ENCODE peak calls at places on chromosomes 3 and 15, in eight cellular contexts. Z, I, X, Y, U, N, O and F are unnamed samples.

GRCh38 chr3:126959921-126960603 is 22.9 kb upstream of the PLXNA1 start:
- DNase-seq in Z (no peak), I (peak), X (peak), Y (no peak), U (no peak), N (no peak), O (no peak), F (peak)

GRCh38 chr15:33442449-33442848 is 131.7 kb downstream of the RYR3 start:
- DNase-seq in Z (no peak), I (no peak), X (no peak), Y (no peak), U (no peak), N (no peak), O (no peak), F (no peak)

GRCh38 chr3:142645236-142645793 is 49.1 kb downstream of the PLS1 start:
- DNase-seq in Z (no peak), I (no peak), X (peak), Y (no peak), U (no peak), N (no peak), O (no peak), F (no peak)

GRCh38 chr3:52265387-52265786 is 13.1 kb downstream of the WDR82 start:
- DNase-seq in Z (no peak), I (no peak), X (no peak), Y (no peak), U (no peak), N (no peak), O (no peak), F (no peak)

GRCh38 chr3:153354641-153355040 is 192.6 kb downstream of the RAP2B start:
- DNase-seq in Z (no peak), I (no peak), X (no peak), Y (no peak), U (no peak), N (no peak), O (no peak), F (no peak)

GRCh38 chr3:89145995-89146394 is 38.6 kb downstream of the EPHA3 start:
- DNase-seq in Z (no peak), I (peak), X (peak), Y (no peak), U (no peak), N (no peak), O (no peak), F (no peak)

GRCh38 chr3:182424006-182424405 is 369.3 kb upstream of the ATP11B start:
- DNase-seq in Z (no peak), I (no peak), X (no peak), Y (no peak), U (no peak), N (no peak), O (no peak), F (no peak)

GRCh38 chr3:99625237-99625622 is 13.2 kb upstream of the COL8A1 start:
- DNase-seq in Z (no peak), I (no peak), X (peak), Y (no peak), U (no peak), N (no peak), O (no peak), F (no peak)

GRCh38 chr3:121871434-121871833 is 22.8 kb upstream of the SLC15A2 start:
- DNase-seq in Z (no peak), I (no peak), X (no peak), Y (no peak), U (no peak), N (no peak), O (no peak), F (no peak)

GRCh38 chr15:64699767-64700388 is 75.5 kb downstream of the RBPMS2 start:
- DNase-seq in Z (no peak), I (no peak), X (peak), Y (no peak), U (peak), N (no peak), O (no peak), F (peak)

GRCh38 chr3:146131616-146132410 is 29.2 kb downstream of the PLOD2 start:
- DNase-seq in Z (no peak), I (no peak), X (peak), Y (no peak), U (no peak), N (no peak), O (no peak), F (no peak)

GRCh38 chr3:36364260-36364659 is 16.0 kb upstream of the STAC start:
- DNase-seq in Z (no peak), I (no peak), X (no peak), Y (no peak), U (no peak), N (no peak), O (no peak), F (no peak)

GRCh38 chr15:34628577-34629152 is 45.2 kb upstream of the GOLGA8B start:
- DNase-seq in Z (no peak), I (no peak), X (no peak), Y (no peak), U (no peak), N (no peak), O (no peak), F (no peak)

GRCh38 chr3:2839886-2840285 is 270.3 kb downstream of the IL5RA start:
- DNase-seq in Z (no peak), I (no peak), X (peak), Y (no peak), U (no peak), N (no peak), O (no peak), F (no peak)

GRCh38 chr15:87753539-87753938 is 503.0 kb downstream of the NTRK3 start:
- DNase-seq in Z (no peak), I (no peak), X (peak), Y (no peak), U (no peak), N (no peak), O (no peak), F (no peak)

GRCh38 chr3:160641675-160642330 is 35.2 kb upstream of the ARL14 start:
- DNase-seq in Z (no peak), I (no peak), X (peak), Y (no peak), U (no peak), N (no peak), O (no peak), F (no peak)

GRCh38 chr15:50873935-50874353 is 34.5 kb upstream of the AP4E1 start:
- DNase-seq in Z (no peak), I (no peak), X (no peak), Y (no peak), U (no peak), N (no peak), O (no peak), F (no peak)

GRCh38 chr15:67066041-67067021 is 929 bp downstream of the SMAD3 start:
- DNase-seq in Z (no peak), I (no peak), X (no peak), Y (peak), U (peak), N (no peak), O (no peak), F (peak)

GRCh38 chr15:94168250-94168649 is 63.1 kb upstream of the MCTP2 start:
- DNase-seq in Z (no peak), I (no peak), X (no peak), Y (no peak), U (peak), N (no peak), O (no peak), F (no peak)

GRCh38 chr3:66499881-66500574 is 794 bp downstream of the LRIG1 start:
- DNase-seq in Z (no peak), I (peak), X (peak), Y (peak), U (peak), N (no peak), O (no peak), F (peak)

GRCh38 chr15:88739541-88739940 is 63.7 kb upstream of the ACAN start:
- DNase-seq in Z (no peak), I (no peak), X (no peak), Y (no peak), U (no peak), N (no peak), O (no peak), F (no peak)

GRCh38 chr3:190644766-190645165 is 130.9 kb downstream of the IL1RAP start:
- DNase-seq in Z (no peak), I (no peak), X (no peak), Y (no peak), U (peak), N (no peak), O (no peak), F (no peak)

GRCh38 chr3:153350420-153350819 is 188.4 kb downstream of the RAP2B start:
- DNase-seq in Z (no peak), I (no peak), X (peak), Y (no peak), U (no peak), N (no peak), O (no peak), F (no peak)

GRCh38 chr15:40891810-40892448 is 2.3 kb upstream of the VPS18 start:
- DNase-seq in Z (no peak), I (no peak), X (peak), Y (peak), U (peak), N (peak), O (no peak), F (no peak)

GRCh38 chr3:126939347-126939735 is 43.6 kb upstream of the PLXNA1 start:
- DNase-seq in Z (no peak), I (no peak), X (no peak), Y (no peak), U (peak), N (no peak), O (no peak), F (no peak)

GRCh38 chr3:34212671-34213070 is 414.2 kb downstream of the PDCD6IP start:
- DNase-seq in Z (no peak), I (no peak), X (peak), Y (no peak), U (no peak), N (no peak), O (no peak), F (no peak)

GRCh38 chr15:79003301-79003700 is 58.5 kb upstream of the CTSH start:
- DNase-seq in Z (no peak), I (no peak), X (peak), Y (no peak), U (no peak), N (no peak), O (no peak), F (no peak)

GRCh38 chr3:124926426-124927116 is 8.0 kb downstream of the MUC13 start:
- DNase-seq in Z (no peak), I (no peak), X (peak), Y (no peak), U (no peak), N (no peak), O (no peak), F (no peak)

GRCh38 chr15:91967935-91968605 is 114.6 kb downstream of the SLCO3A1 start:
- DNase-seq in Z (no peak), I (no peak), X (peak), Y (no peak), U (no peak), N (no peak), O (no peak), F (no peak)

GRCh38 chr15:77060560-77060959 is 10.3 kb downstream of the TSPAN3 start:
- DNase-seq in Z (no peak), I (no peak), X (no peak), Y (no peak), U (no peak), N (no peak), O (no peak), F (no peak)

GRCh38 chr3:194148383-194148782 is 12.4 kb downstream of the HES1 start:
- DNase-seq in Z (no peak), I (no peak), X (peak), Y (no peak), U (no peak), N (no peak), O (no peak), F (no peak)